ENCODE peak calls at places on chromosomes 5 and 9, in five cellular contexts. C is HepG2, J is K562, Q is H1, E is GM12878. W is an unnamed sample.

GRCh38 chr5:102875672-102876071 is 120.6 kb downstream of the PAM start:
- DNase-seq in C (peak; percentile 29), J (no peak), Q (no peak), E (no peak), W (no peak)

GRCh38 chr9:72124947-72125346 is 24.3 kb upstream of the GDA start:
- DNase-seq in C (no peak), J (no peak), Q (no peak), E (no peak), W (no peak)

GRCh38 chr5:54774281-54775171 is 210.9 kb downstream of the ESM1 start:
- DNase-seq in C (no peak), J (no peak), Q (no peak), E (no peak), W (no peak)

GRCh38 chr5:147483197-147483790 is 26.6 kb downstream of the DPYSL3 start:
- DNase-seq in C (no peak), J (no peak), Q (no peak), E (no peak), W (no peak)

GRCh38 chr9:3920586-3921582 is 379.0 kb downstream of the GLIS3 start:
- DNase-seq in C (peak; percentile 83), J (no peak), Q (no peak), E (no peak), W (no peak)

GRCh38 chr9:97900103-97900737 is 22.1 kb downstream of the TRMO start:
- DNase-seq in C (no peak), J (no peak), Q (no peak), E (no peak), W (no peak)

GRCh38 chr5:97528941-97529340 is 345.9 kb upstream of the RIOK2 start:
- DNase-seq in C (no peak), J (no peak), Q (no peak), E (no peak), W (no peak)

GRCh38 chr9:110900917-110901316 is 137.4 kb downstream of the LPAR1 start:
- DNase-seq in C (no peak), J (no peak), Q (no peak), E (no peak), W (no peak)

GRCh38 chr5:158174918-158175663 is 316.1 kb upstream of the CLINT1 start:
- DNase-seq in C (peak; percentile 32), J (peak; percentile 54), Q (peak; percentile 73), E (peak; percentile 27), W (peak; percentile 85)

GRCh38 chr9:16386579-16387077 is 483.8 kb downstream of the BNC2 start:
- DNase-seq in C (no peak), J (no peak), Q (no peak), E (no peak), W (no peak)

GRCh38 chr5:135747824-135748223 is 86.6 kb upstream of the SLC25A48 start:
- DNase-seq in C (no peak), J (no peak), Q (no peak), E (no peak), W (no peak)

GRCh38 chr9:135926402-135927194 is 19.3 kb upstream of the CAMSAP1 start:
- DNase-seq in C (no peak), J (no peak), Q (no peak), E (no peak), W (no peak)

GRCh38 chr9:23343226-23343625 is 482.8 kb downstream of the ELAVL2 start:
- DNase-seq in C (peak; percentile 22), J (no peak), Q (no peak), E (no peak), W (no peak)

GRCh38 chr9:81431662-81432061 is 257.7 kb downstream of the TLE1 start:
- DNase-seq in C (no peak), J (no peak), Q (no peak), E (no peak), W (no peak)

GRCh38 chr5:33244441-33245150 is 196.2 kb upstream of the TARS1 start:
- DNase-seq in C (no peak), J (no peak), Q (no peak), E (no peak), W (no peak)

GRCh38 chr5:33824516-33825195 is 67.1 kb downstream of the ADAMTS12 start:
- DNase-seq in C (no peak), J (no peak), Q (no peak), E (peak; percentile 43), W (no peak)

GRCh38 chr5:103505581-103506305 is 56.8 kb downstream of the NUDT12 start:
- DNase-seq in C (no peak), J (no peak), Q (no peak), E (no peak), W (no peak)

GRCh38 chr5:371811-372555 is 50.5 kb downstream of the AHRR start:
- DNase-seq in C (no peak), J (no peak), Q (no peak), E (no peak), W (no peak)

GRCh38 chr5:3004361-3005080 is 253.0 kb upstream of the IRX2 start:
- DNase-seq in C (no peak), J (no peak), Q (no peak), E (no peak), W (no peak)

GRCh38 chr5:91016954-91017690 is 366.0 kb downstream of the ARRDC3 start:
- DNase-seq in C (no peak), J (no peak), Q (no peak), E (no peak), W (no peak)

GRCh38 chr9:130265431-130266235 is at the start of gene HMCN2:
- DNase-seq in C (no peak), J (peak; percentile 53), Q (no peak), E (no peak), W (peak; percentile 70)

GRCh38 chr9:135507104-135508035 is 6.9 kb downstream of the MRPS2 start:
- DNase-seq in C (no peak), J (no peak), Q (no peak), E (no peak), W (peak; percentile 7)

GRCh38 chr9:104896131-104896530 is 31.8 kb downstream of the ABCA1 start:
- DNase-seq in C (no peak), J (no peak), Q (no peak), E (no peak), W (no peak)

GRCh38 chr9:115921301-115921700 is 232.3 kb upstream of the PAPPA start:
- DNase-seq in C (no peak), J (no peak), Q (no peak), E (no peak), W (no peak)

GRCh38 chr5:133687212-133688051 is 75.1 kb upstream of the FSTL4 start:
- DNase-seq in C (no peak), J (no peak), Q (no peak), E (no peak), W (no peak)

GRCh38 chr9:114988962-114989599 is 58.7 kb upstream of the TNFSF8 start:
- DNase-seq in C (no peak), J (no peak), Q (no peak), E (peak; percentile 26), W (no peak)

GRCh38 chr9:114460513-114461225 is 44.6 kb downstream of the WHRN start:
- DNase-seq in C (no peak), J (no peak), Q (no peak), E (no peak), W (no peak)

GRCh38 chr9:72362118-72362531 is 2.9 kb downstream of the ZFAND5 start:
- DNase-seq in C (peak; percentile 35), J (no peak), Q (no peak), E (no peak), W (no peak)

GRCh38 chr5:56829137-56829536 is 13.8 kb downstream of the MAP3K1 start:
- DNase-seq in C (no peak), J (no peak), Q (no peak), E (no peak), W (no peak)

GRCh38 chr5:150836703-150837102 is 9.6 kb upstream of the IRGM start:
- DNase-seq in C (no peak), J (no peak), Q (no peak), E (no peak), W (no peak)

GRCh38 chr5:175671013-175671412 is 13.1 kb downstream of the HRH2 start:
- DNase-seq in C (no peak), J (no peak), Q (no peak), E (no peak), W (no peak)

GRCh38 chr9:89328064-89328463 is 9.8 kb downstream of the SECISBP2 start:
- DNase-seq in C (no peak), J (no peak), Q (no peak), E (no peak), W (no peak)

GRCh38 chr9:37373621-37374020 is 48.9 kb upstream of the GRHPR start:
- DNase-seq in C (no peak), J (no peak), Q (no peak), E (no peak), W (no peak)

GRCh38 chr5:64207978-64208377 is 42.3 kb downstream of the RNF180 start:
- DNase-seq in C (peak; percentile 8), J (no peak), Q (no peak), E (no peak), W (no peak)

GRCh38 chr5:64209353-64209752 is 43.7 kb downstream of the RNF180 start:
- DNase-seq in C (no peak), J (no peak), Q (no peak), E (no peak), W (no peak)

GRCh38 chr5:64214152-64214551 is 48.5 kb downstream of the RNF180 start:
- DNase-seq in C (no peak), J (no peak), Q (no peak), E (no peak), W (no peak)

GRCh38 chr5:64213568-64213967 is 47.9 kb downstream of the RNF180 start:
- DNase-seq in C (no peak), J (no peak), Q (no peak), E (no peak), W (no peak)

GRCh38 chr5:64210866-64211265 is 45.2 kb downstream of the RNF180 start:
- DNase-seq in C (no peak), J (no peak), Q (peak; percentile 9), E (no peak), W (no peak)
- TF ChIP-seq ATF2 in C (no peak), J (no peak), Q (no peak), E (no peak), W (no peak)

GRCh38 chr5:68730220-68731010 is 363.4 kb upstream of the SLC30A5 start:
- DNase-seq in C (no peak), J (no peak), Q (no peak), E (no peak), W (no peak)
- TF ChIP-seq ATF2 in C (no peak), J (no peak), Q (no peak), E (peak; percentile 81), W (no peak)

GRCh38 chr9:79581794-79582193 is 10.0 kb downstream of the TLE4 start:
- DNase-seq in C (peak; percentile 41), J (no peak), Q (no peak), E (no peak), W (no peak)
- TF ChIP-seq ATF2 in C (no peak), J (no peak), Q (no peak), E (no peak), W (no peak)

DNA sequence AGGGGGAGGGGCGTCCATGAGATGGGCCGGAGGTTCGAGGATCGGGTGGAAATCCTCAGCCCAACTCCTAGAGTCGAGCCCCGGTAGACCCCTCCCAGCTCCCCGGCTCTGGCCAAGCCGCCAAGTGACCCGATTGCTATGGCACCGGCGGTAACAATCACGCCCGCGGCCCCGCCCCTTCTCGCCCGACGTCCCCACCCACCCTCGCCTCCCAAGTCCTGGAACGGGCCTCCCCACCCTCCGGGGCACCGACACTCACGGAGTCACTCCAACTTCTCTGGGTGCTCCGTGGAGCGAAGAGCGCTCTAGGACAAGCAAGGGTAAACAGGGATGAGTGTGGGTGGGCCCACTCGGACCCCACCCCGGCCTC is at the start of gene SPACA9:
- DNase-seq in C (no peak), J (peak; percentile 91), Q (no peak), E (no peak), W (peak; percentile 70)
- TF ChIP-seq ATF2 in C (no peak), J (no peak), Q (no peak), E (no peak), W (no peak)